ENCODE peak calls at places on chromosomes 1 and 21, in five cellular contexts. D is neural progenitor cell, P is transverse colon, N is ovary, T is WERI-Rb-1. J is an unnamed sample. For H3K36me3, the result is how much of the 10 kb centered on the place peaks cover.

GRCh38 chr1:215987092-215987855 is 420.2 kb downstream of the KCTD3 start:
- DNase-seq in D (no peak), P (no peak), N (no peak), T (no peak), J (no peak)

GRCh38 chr1:227437495-227438008 is 119.3 kb upstream of the CDC42BPA start:
- DNase-seq in D (peak), P (no peak), N (no peak), T (peak), J (no peak)

GRCh38 chr1:202162049-202162417 is 1.6 kb upstream of the PTPN7 start:
- DNase-seq in D (no peak), P (peak), N (no peak), T (no peak), J (no peak)

GRCh38 chr21:39728341-39728740 is 16.6 kb upstream of the IGSF5 start:
- DNase-seq in D (no peak), P (no peak), N (no peak), T (no peak), J (no peak)

GRCh38 chr1:2585318-2586092 is 1.1 kb upstream of the PRXL2B start:
- DNase-seq in D (peak), P (peak), N (peak), T (peak), J (peak)

GRCh38 chr1:102174259-102174863 is 177.6 kb upstream of the OLFM3 start:
- DNase-seq in D (peak), P (peak), N (no peak), T (peak), J (no peak)

GRCh38 chr1:218537131-218537904 is 192.2 kb downstream of the TGFB2 start:
- DNase-seq in D (no peak), P (no peak), N (no peak), T (no peak), J (no peak)

GRCh38 chr1:118995312-118996016 is 7.3 kb upstream of the TBX15 start:
- DNase-seq in D (no peak), P (no peak), N (no peak), T (no peak), J (no peak)

GRCh38 chr21:46125846-46126301 is 28.0 kb downstream of the COL6A2 start:
- DNase-seq in D (no peak), P (peak), N (no peak), T (peak), J (no peak)

GRCh38 chr1:237029850-237030535 is 12.0 kb upstream of the RYR2 start:
- DNase-seq in D (no peak), P (no peak), N (no peak), T (no peak), J (no peak)

GRCh38 chr1:201207046-201207445 is 16.4 kb downstream of the IGFN1 start:
- DNase-seq in D (no peak), P (no peak), N (no peak), T (no peak), J (no peak)

GRCh38 chr1:55385402-55386018 is 170.3 kb upstream of the USP24 start:
- DNase-seq in D (no peak), P (no peak), N (no peak), T (no peak), J (no peak)

GRCh38 chr1:214398490-214398889 is 117.5 kb downstream of the SMYD2 start:
- DNase-seq in D (no peak), P (no peak), N (no peak), T (no peak), J (no peak)

GRCh38 chr1:228279011-228279721 is 71.3 kb downstream of the OBSCN start:
- DNase-seq in D (no peak), P (peak), N (no peak), T (no peak), J (no peak)

GRCh38 chr1:115029526-115029925 is at the start of gene TSHB:
- DNase-seq in D (no peak), P (no peak), N (no peak), T (no peak), J (no peak)

GRCh38 chr1:78104322-78104721 is 58.6 kb downstream of the GIPC2 start:
- DNase-seq in D (no peak), P (no peak), N (no peak), T (no peak), J (no peak)

GRCh38 chr1:2641381-2642130 is 8.7 kb upstream of the MMEL1 start:
- DNase-seq in D (peak), P (no peak), N (no peak), T (no peak), J (no peak)

GRCh38 chr1:84467298-84467697 is 11.8 kb upstream of the RPF1 start:
- DNase-seq in D (no peak), P (no peak), N (no peak), T (no peak), J (no peak)

GRCh38 chr1:247647864-247648263 is 31.7 kb downstream of the OR13G1 start:
- DNase-seq in D (peak), P (peak), N (no peak), T (no peak), J (no peak)

DNA sequence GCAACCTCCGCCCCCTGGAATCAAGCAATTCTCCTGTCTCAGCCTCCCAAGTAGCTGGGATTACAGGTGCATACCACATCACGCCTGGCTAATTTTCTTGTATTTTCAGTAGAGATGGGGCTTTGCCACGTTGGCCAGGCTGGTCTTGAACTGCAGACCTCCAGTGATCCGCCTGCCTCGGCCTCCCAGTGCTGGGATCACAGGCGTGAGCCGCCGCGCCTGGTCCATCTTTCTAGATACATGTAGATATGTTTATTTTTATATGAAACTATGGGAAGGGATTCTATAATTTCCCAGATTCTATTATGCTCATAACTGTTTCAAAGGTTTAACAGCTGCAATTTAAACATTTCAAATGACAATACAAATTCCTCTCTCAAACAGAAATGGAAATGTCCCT is 27.1 kb downstream of the CLCC1 start:
- DNase-seq in D (no peak), P (no peak), N (no peak), T (no peak), J (no peak)
- H3K36me3 ChIP-seq in D (under half), P (under half), N (under half), T (half or more), J (under half)

GRCh38 chr1:41385398-41386189 is 24.4 kb downstream of the FOXO6 start:
- DNase-seq in D (no peak), P (no peak), N (no peak), T (no peak), J (no peak)
- H3K36me3 ChIP-seq in D (under half), P (under half), N (under half), T (under half), J (under half)

GRCh38 chr1:112599513-112599912 is 19.4 kb downstream of the ST7L start:
- DNase-seq in D (no peak), P (no peak), N (no peak), T (no peak), J (no peak)

GRCh38 chr1:112603541-112603940 is 15.4 kb downstream of the ST7L start:
- DNase-seq in D (no peak), P (no peak), N (no peak), T (no peak), J (no peak)

GRCh38 chr1:112605633-112606327 is 13.2 kb downstream of the ST7L start:
- DNase-seq in D (no peak), P (no peak), N (no peak), T (no peak), J (no peak)

DNA sequence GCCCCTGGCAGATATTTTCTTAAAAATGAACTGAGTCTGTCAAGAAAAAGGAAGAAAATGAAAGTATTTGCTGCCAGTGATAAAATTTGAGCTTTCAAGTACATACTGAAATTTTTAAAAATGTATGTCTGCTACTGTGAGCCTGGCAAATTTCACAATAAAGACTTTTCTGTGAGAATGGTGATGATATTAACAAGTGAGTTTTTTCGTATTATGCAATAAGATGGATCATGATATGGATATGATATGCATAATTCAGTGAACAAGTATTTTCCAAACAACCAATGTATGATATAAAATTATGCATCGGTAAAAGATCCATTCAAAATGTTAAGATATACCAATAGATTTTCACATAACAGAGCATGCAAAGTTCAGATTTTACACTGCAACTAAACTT is 15.9 kb downstream of the ST7L start:
- DNase-seq in D (no peak), P (no peak), N (no peak), T (no peak), J (no peak)
- H3K36me3 ChIP-seq in D (under half), P (under half), N (under half), T (half or more), J (under half)

GRCh38 chr1:229642376-229642775 is 16.3 kb downstream of the URB2 start:
- DNase-seq in D (no peak), P (no peak), N (peak), T (no peak), J (no peak)

GRCh38 chr1:229642970-229643369 is 16.9 kb downstream of the URB2 start:
- DNase-seq in D (no peak), P (no peak), N (no peak), T (no peak), J (no peak)

GRCh38 chr1:229645296-229646050 is 19.4 kb downstream of the URB2 start:
- DNase-seq in D (no peak), P (no peak), N (no peak), T (no peak), J (no peak)

GRCh38 chr1:229641306-229641705 is 15.3 kb downstream of the URB2 start:
- DNase-seq in D (no peak), P (no peak), N (no peak), T (no peak), J (no peak)

GRCh38 chr1:229643996-229644748 is 18.1 kb downstream of the URB2 start:
- DNase-seq in D (no peak), P (no peak), N (no peak), T (no peak), J (no peak)
- H3K36me3 ChIP-seq in D (under half), P (under half), N (under half), T (under half), J (under half)

GRCh38 chr1:15777913-15778707 is 19.5 kb downstream of the FBLIM1 start:
- DNase-seq in D (no peak), P (no peak), N (no peak), T (no peak), J (no peak)
- H3K36me3 ChIP-seq in D (under half), P (under half), N (under half), T (under half), J (under half)

GRCh38 chr1:62462370-62462769 is 25.5 kb downstream of the USP1 start:
- DNase-seq in D (no peak), P (no peak), N (no peak), T (no peak), J (no peak)

GRCh38 chr1:62466982-62467532 is 30.2 kb downstream of the USP1 start:
- DNase-seq in D (no peak), P (no peak), N (no peak), T (no peak), J (no peak)
- H3K36me3 ChIP-seq in D (under half), P (under half), N (under half), T (under half), J (under half)

DNA sequence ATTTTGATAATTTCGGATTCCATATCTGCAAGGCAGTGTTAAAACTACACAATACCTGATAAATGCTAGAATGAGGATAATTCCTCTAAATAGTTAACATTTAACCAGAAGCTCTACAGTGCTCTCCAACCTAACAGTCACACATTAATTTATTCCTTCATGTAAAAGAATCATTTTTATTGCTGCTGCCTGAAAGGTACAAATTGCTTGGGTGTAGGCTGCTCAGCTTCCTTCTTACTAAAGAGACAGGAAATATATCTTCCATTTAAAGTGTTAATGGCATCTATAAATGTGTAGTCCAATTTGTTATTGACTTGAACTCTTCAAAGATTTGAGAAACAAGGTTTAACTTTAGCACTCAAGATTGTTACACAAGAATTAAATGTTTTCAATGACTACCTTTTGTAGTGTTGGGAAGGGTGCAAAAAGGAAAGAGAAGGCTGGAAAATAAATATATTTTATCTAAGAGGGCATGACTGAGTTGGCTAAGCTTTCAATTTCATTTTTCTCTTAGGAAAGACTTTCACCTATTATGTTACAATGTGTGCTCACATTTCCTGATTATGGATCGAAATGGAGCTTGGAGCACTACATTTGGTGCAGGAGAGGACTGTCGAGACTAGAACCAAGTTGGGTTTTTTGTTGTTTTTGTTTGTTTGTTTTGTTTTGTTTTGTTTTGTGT is 105.5 kb upstream of the CACYBP start:
- DNase-seq in D (no peak), P (no peak), N (no peak), T (no peak), J (no peak)
- H3K36me3 ChIP-seq in D (under half), P (under half), N (under half), T (under half), J (under half)

DNA sequence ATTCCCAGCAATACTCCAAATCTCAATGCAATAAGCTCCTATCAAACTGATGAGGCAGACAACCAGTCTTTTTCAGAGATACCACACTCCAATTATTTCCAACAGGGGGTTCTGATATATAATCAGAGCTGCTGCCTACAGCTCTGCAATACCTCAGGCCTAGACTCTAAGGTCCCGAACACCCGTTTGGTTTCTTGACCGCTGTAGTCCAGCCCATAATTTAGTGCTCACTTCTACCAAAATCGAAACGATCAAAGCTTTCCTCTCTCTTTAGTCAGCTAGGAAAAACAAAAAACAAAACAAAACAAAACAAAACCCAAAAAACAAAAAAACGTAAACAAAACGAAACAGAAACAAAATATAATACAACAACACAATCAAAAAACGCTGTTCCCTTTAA is 453.0 kb downstream of the NEGR1 start:
- DNase-seq in D (no peak), P (no peak), N (no peak), T (no peak), J (no peak)
- H3K36me3 ChIP-seq in D (under half), P (under half), N (under half), T (under half), J (under half)

GRCh38 chr1:93150729-93151128 is 29.5 kb downstream of the TMED5 start:
- DNase-seq in D (no peak), P (no peak), N (no peak), T (no peak), J (no peak)

GRCh38 chr1:93154898-93155297 is 25.3 kb downstream of the TMED5 start:
- DNase-seq in D (no peak), P (no peak), N (no peak), T (no peak), J (no peak)

GRCh38 chr1:93152835-93153234 is 27.4 kb downstream of the TMED5 start:
- DNase-seq in D (no peak), P (no peak), N (no peak), T (no peak), J (no peak)

GRCh38 chr1:93148001-93148400 is 32.2 kb downstream of the TMED5 start:
- DNase-seq in D (no peak), P (no peak), N (no peak), T (no peak), J (no peak)

DNA sequence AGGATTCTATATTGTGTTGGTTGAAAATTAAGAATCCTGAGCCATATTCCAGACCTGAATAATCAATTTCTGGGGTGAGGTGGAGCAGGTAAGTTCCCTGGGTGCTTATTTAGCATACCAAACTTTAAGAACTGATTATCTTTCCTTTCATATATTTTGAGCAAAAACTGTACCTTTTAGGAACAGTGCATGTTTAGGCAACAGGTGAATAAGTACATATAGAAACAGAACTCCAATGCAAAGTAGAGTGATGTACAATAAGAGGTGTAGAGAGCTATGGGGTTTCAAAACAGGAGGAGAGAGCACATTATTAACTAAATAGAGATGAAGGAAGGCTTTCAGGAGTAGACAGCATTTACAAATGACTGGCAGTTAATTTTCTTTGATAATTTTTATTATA is 28.7 kb downstream of the TMED5 start:
- DNase-seq in D (no peak), P (no peak), N (no peak), T (no peak), J (no peak)
- H3K36me3 ChIP-seq in D (under half), P (under half), N (under half), T (under half), J (under half)

J was measured in prostate gland.